ENCODE peak calls at places on chromosomes 1 and 21, in nine cellular contexts. S is neural crest cell, T is H9, G is IMR-90, Z is esophagus muscularis mucosa, F is OCI-LY7, K is tibial nerve, B is Calu3, H is foreskin keratinocyte. I is an unnamed sample.
A peak's percentile ranks its signal among the peaks of the same experiment; 100 is the strongest.

GRCh38 chr1:79982218-79982617 is 975.7 kb upstream of the ADGRL4 start:
- DNase-seq in F (no peak), T (no peak), S (no peak), K (peak; percentile 69), Z (peak; percentile 94), G (peak; percentile 83), H (no peak), B (no peak), I (no peak)

GRCh38 chr1:98103617-98104284 is 182.9 kb upstream of the DPYD start:
- DNase-seq in Z (no peak), F (no peak), T (no peak), H (peak; percentile 32), B (no peak), S (no peak), K (no peak), G (peak; percentile 43), I (no peak)

GRCh38 chr1:166972193-166972592 is 3.1 kb downstream of the ILDR2 start:
- DNase-seq in S (no peak), B (no peak), G (no peak), K (no peak), H (no peak), Z (peak; percentile 31), T (no peak), F (no peak), I (no peak)

GRCh38 chr1:226407199-226407496 is 745 bp downstream of the PARP1 start:
- DNase-seq in Z (no peak), G (no peak), H (no peak), T (no peak), B (no peak), F (no peak), S (no peak), K (no peak), I (no peak)

GRCh38 chr1:1157914-1158710 is 15.6 kb upstream of the TTLL10 start:
- DNase-seq in K (no peak), H (peak; percentile 20), F (peak; percentile 27), T (peak; percentile 80), G (no peak), B (peak; percentile 92), S (peak; percentile 57), Z (no peak), I (peak; percentile 50)

GRCh38 chr1:150543500-150544143 is 5.6 kb upstream of the ADAMTSL4 start:
- DNase-seq in T (no peak), G (no peak), F (no peak), S (no peak), H (no peak), Z (no peak), B (no peak), K (no peak), I (no peak)

GRCh38 chr1:206047271-206047670 is 5.7 kb upstream of the RHEX start:
- DNase-seq in Z (no peak), F (peak; percentile 71), K (no peak), G (no peak), S (no peak), T (no peak), B (no peak), H (no peak), I (no peak)

GRCh38 chr1:11413907-11414495 is 65.0 kb upstream of the DISP3 start:
- DNase-seq in S (peak; percentile 35), Z (no peak), G (no peak), F (no peak), H (no peak), B (no peak), K (no peak), T (no peak), I (no peak)

GRCh38 chr1:206833131-206833530 is 32.3 kb upstream of the IL20 start:
- DNase-seq in S (no peak), F (no peak), Z (peak; percentile 31), G (no peak), H (no peak), B (no peak), K (no peak), T (no peak), I (no peak)

GRCh38 chr21:26939532-26940181 is 27.2 kb downstream of the ADAMTS5 start:
- DNase-seq in S (no peak), G (peak; percentile 65), T (no peak), B (no peak), K (no peak), Z (no peak), H (no peak), F (no peak), I (no peak)

GRCh38 chr1:2975466-2976179 is 45.6 kb upstream of the ACTRT2 start:
- DNase-seq in S (no peak), K (no peak), F (no peak), B (no peak), T (peak; percentile 10), Z (no peak), H (no peak), G (no peak), I (no peak)

GRCh38 chr1:72105201-72105600 is 177.1 kb downstream of the NEGR1 start:
- DNase-seq in G (no peak), Z (no peak), B (no peak), S (no peak), K (no peak), T (no peak), F (no peak), H (peak; percentile 11), I (no peak)

GRCh38 chr1:180922637-180923023 is 9.9 kb downstream of the KIAA1614 start:
- DNase-seq in K (no peak), B (no peak), T (no peak), G (no peak), F (no peak), S (no peak), Z (no peak), H (no peak), I (no peak)

GRCh38 chr1:154974808-154975408 is 427 bp downstream of the CKS1B start:
- DNase-seq in G (peak; percentile 93), Z (peak; percentile 98), F (peak; percentile 98), K (peak; percentile 89), T (peak; percentile 97), B (peak; percentile 96), S (peak; percentile 91), H (peak; percentile 96), I (peak; percentile 92)

GRCh38 chr1:154974086-154974807 is at the start of gene CKS1B:
- DNase-seq in T (peak; percentile 99), F (peak; percentile 100), G (peak; percentile 100), S (peak; percentile 92), H (peak; percentile 100), K (peak; percentile 99), Z (peak; percentile 100), B (peak; percentile 96), I (peak; percentile 96)

GRCh38 chr1:154972517-154973343 is 1.8 kb upstream of the CKS1B start:
- DNase-seq in S (no peak), B (peak; percentile 85), K (peak; percentile 44), F (no peak), T (peak; percentile 98), H (peak; percentile 98), Z (no peak), G (peak; percentile 95), I (no peak)

GRCh38 chr1:154972213-154972516 is 1.6 kb upstream of the SHC1 start:
- DNase-seq in K (no peak), H (no peak), S (no peak), B (no peak), G (no peak), F (no peak), T (no peak), Z (no peak), I (no peak)

DNA sequence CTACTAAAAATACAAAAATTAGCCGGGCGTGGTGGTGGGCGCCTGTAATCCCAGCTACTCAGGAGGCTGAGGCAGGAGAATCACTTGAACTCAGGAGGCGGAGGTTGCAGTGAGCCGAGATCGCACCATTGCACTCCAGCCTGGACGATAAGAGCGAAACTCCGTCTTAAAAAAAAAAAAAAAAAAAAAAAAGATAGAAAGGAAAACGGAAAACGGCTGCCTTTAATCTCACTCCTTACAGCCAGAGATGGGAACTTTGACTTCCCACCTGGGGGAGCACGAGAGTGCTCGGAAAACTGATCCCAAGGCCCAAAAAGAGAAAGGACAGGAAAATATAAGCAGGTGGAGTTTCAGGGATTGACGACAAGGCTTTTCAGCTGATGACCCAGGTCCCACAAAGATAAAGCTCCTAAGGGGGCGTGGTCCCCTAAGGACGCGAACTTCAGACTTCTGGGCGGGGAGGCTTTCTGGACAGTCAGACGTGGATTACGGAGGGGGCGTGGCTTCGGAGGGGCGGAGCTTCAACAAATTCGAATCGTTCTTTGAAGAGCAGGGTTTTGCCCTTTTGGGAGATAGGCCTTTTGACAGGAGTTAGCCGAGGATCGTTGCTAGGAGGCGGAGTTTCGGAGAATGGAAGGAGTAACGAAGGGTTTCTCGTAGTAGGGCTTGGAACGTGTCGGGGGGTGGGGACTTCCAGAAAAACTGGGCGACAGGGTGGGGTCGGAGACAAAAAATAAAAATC is 966 bp upstream of the CKS1B start:
- DNase-seq in Z (peak; percentile 99), T (peak; percentile 98), H (peak; percentile 97), B (peak; percentile 99), K (peak; percentile 98), S (peak; percentile 93), F (peak; percentile 94), G (peak; percentile 97), I (peak; percentile 94)
- TF ChIP-seq CTCF in Z (peak; percentile 37), T (peak; percentile 21), H (peak; percentile 47), B (no peak), K (no peak), S (no peak), F (peak; percentile 37), G (no peak), I (no peak)

GRCh38 chr1:217891966-217892365 is 260.8 kb downstream of the SPATA17 start:
- DNase-seq in G (no peak), Z (no peak), S (no peak), K (no peak), F (no peak), H (no peak), B (no peak), T (no peak), I (no peak)
- TF ChIP-seq CTCF in G (no peak), Z (no peak), S (no peak), K (no peak), F (no peak), H (no peak), B (no peak), T (no peak), I (no peak)

GRCh38 chr1:160877221-160877620 is 7.8 kb downstream of the ITLN1 start:
- DNase-seq in T (no peak), G (no peak), H (no peak), B (no peak), F (peak; percentile 53), Z (no peak), S (no peak), K (no peak), I (no peak)
- TF ChIP-seq CTCF in T (peak; percentile 60), G (no peak), H (no peak), B (no peak), F (peak; percentile 76), Z (no peak), S (peak; percentile 21), K (no peak), I (peak; percentile 73)

GRCh38 chr1:152533327-152533938 is 19.2 kb downstream of the CRCT1 start:
- DNase-seq in B (peak; percentile 80), S (no peak), T (no peak), G (peak; percentile 15), Z (no peak), K (peak; percentile 23), F (peak; percentile 24), H (peak; percentile 52), I (no peak)
- TF ChIP-seq CTCF in B (peak; percentile 76), S (no peak), T (peak; percentile 40), G (peak; percentile 62), Z (no peak), K (no peak), F (peak; percentile 84), H (peak; percentile 97), I (no peak)

I was measured in natural killer cell.